ENCODE peak calls at places on chromosomes 6 and 20, in seven cellular contexts. One of them, this sample, is unnamed.

GRCh38 chr6:52352239-52353008 is 9.5 kb upstream of the PAQR8 start:
- DNase-seq in stimulated activated CD4-positive, alpha-beta T cell treated with anti-CD3 and anti-CD28 coated beads, Interleukin-4, amount 100 ng/mL, for 24 hours: no peak
- DNase-seq in GM19239: no peak
- DNase-seq in GM06990: peak
- DNase-seq in mammary epithelial cell: peak
- DNase-seq in stimulated activated naive CD4-positive, alpha-beta T cell treated with Interleukin-2 at 50 U/mL for 16 hours: no peak
- DNase-seq in amniotic epithelial cell: peak
- DNase-seq in this sample: peak

GRCh38 chr6:113697642-113698410 is 159.3 kb upstream of the MARCKS start:
- DNase-seq in amniotic epithelial cell: peak
- DNase-seq in GM19239: no peak
- DNase-seq in stimulated activated CD4-positive, alpha-beta T cell treated with anti-CD3 and anti-CD28 coated beads, Interleukin-4, amount 100 ng/mL, for 24 hours: no peak
- DNase-seq in stimulated activated naive CD4-positive, alpha-beta T cell treated with Interleukin-2 at 50 U/mL for 16 hours: no peak
- DNase-seq in mammary epithelial cell: peak
- DNase-seq in GM06990: no peak
- DNase-seq in this sample: no peak

GRCh38 chr6:146803601-146804000 is 204.8 kb downstream of the ADGB start:
- DNase-seq in stimulated activated naive CD4-positive, alpha-beta T cell treated with Interleukin-2 at 50 U/mL for 16 hours: no peak
- DNase-seq in stimulated activated CD4-positive, alpha-beta T cell treated with anti-CD3 and anti-CD28 coated beads, Interleukin-4, amount 100 ng/mL, for 24 hours: no peak
- DNase-seq in mammary epithelial cell: no peak
- DNase-seq in amniotic epithelial cell: no peak
- DNase-seq in GM06990: no peak
- DNase-seq in GM19239: no peak
- DNase-seq in this sample: no peak

GRCh38 chr6:38212579-38212978 is 393.1 kb downstream of the ZFAND3 start:
- DNase-seq in GM06990: no peak
- DNase-seq in mammary epithelial cell: no peak
- DNase-seq in GM19239: no peak
- DNase-seq in amniotic epithelial cell: no peak
- DNase-seq in stimulated activated naive CD4-positive, alpha-beta T cell treated with Interleukin-2 at 50 U/mL for 16 hours: no peak
- DNase-seq in stimulated activated CD4-positive, alpha-beta T cell treated with anti-CD3 and anti-CD28 coated beads, Interleukin-4, amount 100 ng/mL, for 24 hours: no peak
- DNase-seq in this sample: no peak

GRCh38 chr20:4817230-4817671 is 95.5 kb downstream of the PRND start:
- DNase-seq in GM19239: no peak
- DNase-seq in mammary epithelial cell: no peak
- DNase-seq in stimulated activated CD4-positive, alpha-beta T cell treated with anti-CD3 and anti-CD28 coated beads, Interleukin-4, amount 100 ng/mL, for 24 hours: no peak
- DNase-seq in GM06990: no peak
- DNase-seq in amniotic epithelial cell: no peak
- DNase-seq in stimulated activated naive CD4-positive, alpha-beta T cell treated with Interleukin-2 at 50 U/mL for 16 hours: no peak
- DNase-seq in this sample: no peak

GRCh38 chr6:23529902-23530301 is 596.1 kb upstream of the NRSN1 start:
- DNase-seq in GM19239: no peak
- DNase-seq in GM06990: no peak
- DNase-seq in stimulated activated CD4-positive, alpha-beta T cell treated with anti-CD3 and anti-CD28 coated beads, Interleukin-4, amount 100 ng/mL, for 24 hours: no peak
- DNase-seq in mammary epithelial cell: no peak
- DNase-seq in stimulated activated naive CD4-positive, alpha-beta T cell treated with Interleukin-2 at 50 U/mL for 16 hours: no peak
- DNase-seq in amniotic epithelial cell: no peak
- DNase-seq in this sample: no peak

GRCh38 chr6:3619201-3619600 is 132.3 kb downstream of the PXDC1 start:
- DNase-seq in amniotic epithelial cell: no peak
- DNase-seq in GM06990: no peak
- DNase-seq in mammary epithelial cell: no peak
- DNase-seq in GM19239: no peak
- DNase-seq in stimulated activated naive CD4-positive, alpha-beta T cell treated with Interleukin-2 at 50 U/mL for 16 hours: no peak
- DNase-seq in stimulated activated CD4-positive, alpha-beta T cell treated with anti-CD3 and anti-CD28 coated beads, Interleukin-4, amount 100 ng/mL, for 24 hours: no peak
- DNase-seq in this sample: no peak

GRCh38 chr20:50029697-50030428 is 47.1 kb downstream of the SNAI1 start:
- DNase-seq in GM19239: no peak
- DNase-seq in stimulated activated CD4-positive, alpha-beta T cell treated with anti-CD3 and anti-CD28 coated beads, Interleukin-4, amount 100 ng/mL, for 24 hours: no peak
- DNase-seq in stimulated activated naive CD4-positive, alpha-beta T cell treated with Interleukin-2 at 50 U/mL for 16 hours: no peak
- DNase-seq in mammary epithelial cell: peak
- DNase-seq in GM06990: no peak
- DNase-seq in amniotic epithelial cell: peak
- DNase-seq in this sample: no peak

GRCh38 chr6:160534050-160534696 is 129.9 kb downstream of the LPA start:
- DNase-seq in GM19239: peak
- DNase-seq in stimulated activated CD4-positive, alpha-beta T cell treated with anti-CD3 and anti-CD28 coated beads, Interleukin-4, amount 100 ng/mL, for 24 hours: peak
- DNase-seq in stimulated activated naive CD4-positive, alpha-beta T cell treated with Interleukin-2 at 50 U/mL for 16 hours: peak
- DNase-seq in mammary epithelial cell: peak
- DNase-seq in GM06990: no peak
- DNase-seq in amniotic epithelial cell: peak
- DNase-seq in this sample: no peak

GRCh38 chr6:170088349-170088951 is 202.4 kb downstream of the DLL1 start:
- DNase-seq in stimulated activated naive CD4-positive, alpha-beta T cell treated with Interleukin-2 at 50 U/mL for 16 hours: no peak
- DNase-seq in stimulated activated CD4-positive, alpha-beta T cell treated with anti-CD3 and anti-CD28 coated beads, Interleukin-4, amount 100 ng/mL, for 24 hours: no peak
- DNase-seq in GM06990: peak
- DNase-seq in amniotic epithelial cell: no peak
- DNase-seq in GM19239: peak
- DNase-seq in mammary epithelial cell: no peak
- DNase-seq in this sample: no peak

GRCh38 chr6:136823128-136823660 is 802 bp downstream of the PEX7 start:
- DNase-seq in stimulated activated CD4-positive, alpha-beta T cell treated with anti-CD3 and anti-CD28 coated beads, Interleukin-4, amount 100 ng/mL, for 24 hours: peak
- DNase-seq in mammary epithelial cell: no peak
- DNase-seq in GM06990: no peak
- DNase-seq in GM19239: no peak
- DNase-seq in stimulated activated naive CD4-positive, alpha-beta T cell treated with Interleukin-2 at 50 U/mL for 16 hours: no peak
- DNase-seq in amniotic epithelial cell: peak
- DNase-seq in this sample: no peak

GRCh38 chr6:622462-622861 is 34.4 kb downstream of the HUS1B start:
- DNase-seq in GM06990: no peak
- DNase-seq in GM19239: no peak
- DNase-seq in stimulated activated CD4-positive, alpha-beta T cell treated with anti-CD3 and anti-CD28 coated beads, Interleukin-4, amount 100 ng/mL, for 24 hours: no peak
- DNase-seq in amniotic epithelial cell: no peak
- DNase-seq in mammary epithelial cell: no peak
- DNase-seq in stimulated activated naive CD4-positive, alpha-beta T cell treated with Interleukin-2 at 50 U/mL for 16 hours: no peak
- DNase-seq in this sample: no peak

GRCh38 chr6:152323376-152323775 is 313.8 kb downstream of the SYNE1 start:
- DNase-seq in GM19239: no peak
- DNase-seq in GM06990: no peak
- DNase-seq in stimulated activated CD4-positive, alpha-beta T cell treated with anti-CD3 and anti-CD28 coated beads, Interleukin-4, amount 100 ng/mL, for 24 hours: no peak
- DNase-seq in amniotic epithelial cell: no peak
- DNase-seq in mammary epithelial cell: no peak
- DNase-seq in stimulated activated naive CD4-positive, alpha-beta T cell treated with Interleukin-2 at 50 U/mL for 16 hours: no peak
- DNase-seq in this sample: no peak

GRCh38 chr6:32086661-32087573 is 22.2 kb downstream of the TNXB start:
- DNase-seq in mammary epithelial cell: peak
- DNase-seq in stimulated activated CD4-positive, alpha-beta T cell treated with anti-CD3 and anti-CD28 coated beads, Interleukin-4, amount 100 ng/mL, for 24 hours: peak
- DNase-seq in amniotic epithelial cell: peak
- DNase-seq in GM06990: peak
- DNase-seq in stimulated activated naive CD4-positive, alpha-beta T cell treated with Interleukin-2 at 50 U/mL for 16 hours: no peak
- DNase-seq in GM19239: peak
- DNase-seq in this sample: peak

GRCh38 chr20:219290-220115 is 7.6 kb upstream of the DEFB129 start:
- DNase-seq in GM19239: no peak
- DNase-seq in amniotic epithelial cell: no peak
- DNase-seq in stimulated activated naive CD4-positive, alpha-beta T cell treated with Interleukin-2 at 50 U/mL for 16 hours: no peak
- DNase-seq in mammary epithelial cell: peak
- DNase-seq in stimulated activated CD4-positive, alpha-beta T cell treated with anti-CD3 and anti-CD28 coated beads, Interleukin-4, amount 100 ng/mL, for 24 hours: no peak
- DNase-seq in GM06990: no peak
- DNase-seq in this sample: no peak

GRCh38 chr6:10310826-10311225 is 104.0 kb downstream of the TFAP2A start:
- DNase-seq in GM19239: no peak
- DNase-seq in stimulated activated naive CD4-positive, alpha-beta T cell treated with Interleukin-2 at 50 U/mL for 16 hours: no peak
- DNase-seq in stimulated activated CD4-positive, alpha-beta T cell treated with anti-CD3 and anti-CD28 coated beads, Interleukin-4, amount 100 ng/mL, for 24 hours: no peak
- DNase-seq in GM06990: no peak
- DNase-seq in amniotic epithelial cell: no peak
- DNase-seq in mammary epithelial cell: peak
- DNase-seq in this sample: no peak

GRCh38 chr6:89313006-89313405 is 2.1 kb downstream of the GABRR2 start:
- DNase-seq in GM19239: no peak
- DNase-seq in stimulated activated naive CD4-positive, alpha-beta T cell treated with Interleukin-2 at 50 U/mL for 16 hours: no peak
- DNase-seq in stimulated activated CD4-positive, alpha-beta T cell treated with anti-CD3 and anti-CD28 coated beads, Interleukin-4, amount 100 ng/mL, for 24 hours: no peak
- DNase-seq in GM06990: no peak
- DNase-seq in amniotic epithelial cell: peak
- DNase-seq in mammary epithelial cell: peak
- DNase-seq in this sample: no peak

GRCh38 chr6:116073765-116074450 is 13.2 kb upstream of the FRK start:
- DNase-seq in GM19239: no peak
- DNase-seq in stimulated activated CD4-positive, alpha-beta T cell treated with anti-CD3 and anti-CD28 coated beads, Interleukin-4, amount 100 ng/mL, for 24 hours: no peak
- DNase-seq in GM06990: no peak
- DNase-seq in amniotic epithelial cell: peak
- DNase-seq in stimulated activated naive CD4-positive, alpha-beta T cell treated with Interleukin-2 at 50 U/mL for 16 hours: no peak
- DNase-seq in mammary epithelial cell: peak
- DNase-seq in this sample: no peak

GRCh38 chr6:134432036-134432435 is 114.1 kb upstream of the SGK1 start:
- DNase-seq in stimulated activated naive CD4-positive, alpha-beta T cell treated with Interleukin-2 at 50 U/mL for 16 hours: no peak
- DNase-seq in GM06990: no peak
- DNase-seq in GM19239: no peak
- DNase-seq in mammary epithelial cell: no peak
- DNase-seq in stimulated activated CD4-positive, alpha-beta T cell treated with anti-CD3 and anti-CD28 coated beads, Interleukin-4, amount 100 ng/mL, for 24 hours: no peak
- DNase-seq in amniotic epithelial cell: no peak
- DNase-seq in this sample: no peak

GRCh38 chr6:4308354-4308753 is 173.0 kb upstream of the ECI2 start:
- DNase-seq in mammary epithelial cell: no peak
- DNase-seq in GM06990: no peak
- DNase-seq in stimulated activated naive CD4-positive, alpha-beta T cell treated with Interleukin-2 at 50 U/mL for 16 hours: no peak
- DNase-seq in stimulated activated CD4-positive, alpha-beta T cell treated with anti-CD3 and anti-CD28 coated beads, Interleukin-4, amount 100 ng/mL, for 24 hours: no peak
- DNase-seq in GM19239: no peak
- DNase-seq in amniotic epithelial cell: no peak
- DNase-seq in this sample: no peak

GRCh38 chr6:90466191-90466940 is 120.5 kb downstream of the MAP3K7 start:
- DNase-seq in stimulated activated CD4-positive, alpha-beta T cell treated with anti-CD3 and anti-CD28 coated beads, Interleukin-4, amount 100 ng/mL, for 24 hours: peak
- DNase-seq in amniotic epithelial cell: no peak
- DNase-seq in stimulated activated naive CD4-positive, alpha-beta T cell treated with Interleukin-2 at 50 U/mL for 16 hours: peak
- DNase-seq in mammary epithelial cell: peak
- DNase-seq in GM19239: no peak
- DNase-seq in GM06990: no peak
- DNase-seq in this sample: no peak

GRCh38 chr20:57322476-57322875 is 7.1 kb upstream of the SPO11 start:
- DNase-seq in stimulated activated naive CD4-positive, alpha-beta T cell treated with Interleukin-2 at 50 U/mL for 16 hours: no peak
- DNase-seq in stimulated activated CD4-positive, alpha-beta T cell treated with anti-CD3 and anti-CD28 coated beads, Interleukin-4, amount 100 ng/mL, for 24 hours: no peak
- DNase-seq in mammary epithelial cell: no peak
- DNase-seq in amniotic epithelial cell: no peak
- DNase-seq in GM19239: no peak
- DNase-seq in GM06990: no peak
- DNase-seq in this sample: no peak

This sample was measured in GM12864.